ENCODE peak calls at places on chromosomes 1 and 21, in seven cellular contexts. C, T, L, Q, F, G and J are unnamed samples.

GRCh38 chr1:145983959-145984830 is 12.2 kb downstream of the TXNIP start:
- DNase-seq in F (no peak), L (no peak), Q (no peak), T (no peak), G (no peak), C (no peak), J (no peak)

GRCh38 chr1:204344665-204345064 is 15.1 kb downstream of the PLEKHA6 start:
- DNase-seq in T (no peak), G (no peak), Q (peak), F (no peak), C (no peak), L (no peak), J (no peak)

GRCh38 chr1:7587108-7587507 is 184.0 kb upstream of the VAMP3 start:
- DNase-seq in F (no peak), T (no peak), L (no peak), Q (no peak), C (no peak), G (no peak), J (no peak)

GRCh38 chr1:109241344-109241743 is 8.0 kb upstream of the CELSR2 start:
- DNase-seq in Q (no peak), T (no peak), F (no peak), C (no peak), L (no peak), G (no peak), J (no peak)

GRCh38 chr1:166166701-166167394 is at the start of gene FAM78B:
- DNase-seq in L (peak), C (peak), Q (peak), G (peak), T (no peak), F (peak), J (no peak)

GRCh38 chr21:40422851-40423635 is 423.9 kb downstream of the DSCAM start:
- DNase-seq in G (no peak), L (no peak), C (no peak), F (no peak), T (no peak), Q (no peak), J (no peak)

GRCh38 chr1:151990856-151991198 is 2.8 kb downstream of the S100A10 start:
- DNase-seq in F (no peak), T (no peak), L (peak), G (peak), Q (peak), C (peak), J (peak)

GRCh38 chr1:37817481-37817880 is 9.5 kb upstream of the YRDC start:
- DNase-seq in T (no peak), G (peak), F (no peak), C (no peak), Q (no peak), L (no peak), J (no peak)

GRCh38 chr1:220873087-220873486 is 6.2 kb upstream of the HLX start:
- DNase-seq in F (no peak), C (no peak), T (no peak), G (no peak), Q (no peak), L (no peak), J (no peak)

GRCh38 chr21:43189936-43190335 is 21.1 kb downstream of the CRYAA start:
- DNase-seq in G (no peak), L (peak), T (no peak), C (no peak), F (no peak), Q (peak), J (no peak)

DNA sequence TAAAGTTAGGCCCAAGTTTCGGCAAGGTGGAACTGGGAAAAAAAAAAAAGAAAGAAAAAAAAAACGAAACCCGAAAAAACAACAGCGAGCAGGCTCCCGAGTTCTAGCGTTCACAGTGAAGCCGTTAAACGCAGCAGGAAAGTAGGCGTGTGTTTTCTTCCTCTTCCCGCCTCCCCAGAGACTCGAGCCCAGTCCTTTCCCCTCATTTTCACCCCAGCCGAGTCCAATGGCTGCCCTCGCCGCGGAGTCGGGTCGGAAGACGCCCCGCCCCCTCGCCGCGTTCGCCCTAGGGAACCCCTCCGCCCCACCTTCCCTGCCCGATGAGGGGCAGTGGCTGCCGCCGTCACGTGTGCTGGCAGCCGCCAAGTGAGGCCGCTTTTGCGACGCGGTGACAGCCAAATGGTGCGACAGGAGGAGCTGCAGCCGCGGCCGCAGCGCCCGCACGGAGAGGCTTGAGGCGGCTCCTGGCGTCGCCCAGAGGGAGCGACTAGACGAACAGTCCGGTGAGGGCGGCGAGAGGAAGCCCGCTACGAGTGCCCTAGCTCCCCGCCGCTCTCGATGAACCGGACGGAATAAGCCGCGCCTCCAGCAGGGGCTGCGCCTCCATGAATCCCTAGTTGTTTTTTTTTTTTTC is at the start of gene PKN2:
- DNase-seq in Q (peak), T (peak), L (peak), C (peak), G (peak), F (peak), J (peak)
- TF ChIP-seq CTCF in Q (peak), T (peak), L (no peak), C (no peak), G (no peak), F (peak), J (peak)

GRCh38 chr1:184110253-184111204 is 59.0 kb downstream of the TSEN15 start:
- DNase-seq in C (no peak), F (no peak), L (no peak), G (no peak), Q (no peak), T (no peak), J (no peak)
- TF ChIP-seq CTCF in C (no peak), F (no peak), L (no peak), G (no peak), Q (no peak), T (no peak), J (peak)

GRCh38 chr1:33099290-33100118 is 18.6 kb downstream of the AZIN2 start:
- DNase-seq in C (no peak), L (no peak), Q (peak), F (peak), T (peak), G (peak), J (peak)
- TF ChIP-seq CTCF in C (no peak), L (peak), Q (no peak), F (peak), T (peak), G (peak), J (peak)

GRCh38 chr1:62335656-62336055 is 16.4 kb upstream of the KANK4 start:
- DNase-seq in L (no peak), F (no peak), C (no peak), Q (no peak), T (no peak), G (no peak), J (no peak)
- TF ChIP-seq CTCF in L (no peak), F (no peak), C (no peak), Q (no peak), T (no peak), G (no peak), J (no peak)

DNA sequence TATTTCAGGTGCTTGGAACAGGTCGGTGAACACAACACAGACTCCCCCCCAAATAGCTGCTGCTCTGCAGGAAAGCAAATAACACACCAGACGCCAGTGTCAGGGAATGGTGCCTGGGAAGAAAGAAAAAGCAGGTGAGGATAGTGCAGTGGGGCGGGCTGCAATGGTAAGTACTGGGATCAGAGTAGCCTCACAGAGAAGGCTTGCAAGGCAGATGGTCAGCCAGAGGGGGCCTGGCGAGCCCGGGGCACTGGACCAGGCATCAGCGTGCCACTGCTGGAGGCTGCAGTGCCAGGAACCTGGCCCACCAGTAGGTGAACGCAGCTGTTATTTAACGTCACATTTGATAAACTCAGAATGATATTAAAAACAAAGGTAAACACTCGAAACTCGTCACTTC is 60.0 kb downstream of the POFUT2 start:
- DNase-seq in T (no peak), C (no peak), Q (no peak), F (no peak), G (no peak), L (no peak), J (no peak)
- TF ChIP-seq CTCF in T (no peak), C (no peak), Q (no peak), F (no peak), G (no peak), L (no peak), J (peak)